ENCODE peak calls at places on chromosomes 13 and 19, in five cellular contexts. K is non-pigmented ciliary epithelial cell; Q is activated naive CD4-positive, alpha-beta T cell treated with anti-CD3 and anti-CD28 coated beads, Interleukin-2, amount 10 ng/mL, durations not matched to agents 7 days and 5 days; T is A172; J is activated CD4-positive, alpha-beta T cell treated with anti-CD3 and anti-CD28 coated beads, Interleukin-2, amount 50 U/mL, for 1 hour. S is an unnamed sample.
A peak's percentile ranks its signal among the peaks of the same experiment; 100 is the strongest.

GRCh38 chr19:31784631-31785237 is 435.5 kb upstream of the TSHZ3 start:
- DNase-seq in K (no peak), Q (no peak), T (no peak), J (no peak), S (no peak)

GRCh38 chr19:53057904-53058579 is 13.5 kb downstream of the ERVV-2 start:
- DNase-seq in K (no peak), Q (peak; percentile 40), T (no peak), J (no peak), S (no peak)

GRCh38 chr19:9645466-9645865 is 24.4 kb upstream of the ZNF561 start:
- DNase-seq in K (no peak), Q (no peak), T (no peak), J (no peak), S (no peak)

GRCh38 chr13:21663197-21663596 is 7.7 kb upstream of the FGF9 start:
- DNase-seq in K (no peak), Q (no peak), T (no peak), J (no peak), S (peak; percentile 94)

GRCh38 chr13:84417426-84417825 is 535.2 kb upstream of the SLITRK1 start:
- DNase-seq in K (no peak), Q (no peak), T (peak; percentile 14), J (no peak), S (no peak)

GRCh38 chr19:42198676-42199439 is 18.6 kb downstream of the DEDD2 start:
- DNase-seq in K (no peak), Q (peak; percentile 93), T (no peak), J (peak; percentile 62), S (no peak)

GRCh38 chr19:39908803-39909202 is 25.6 kb downstream of the FCGBP start:
- DNase-seq in K (no peak), Q (no peak), T (no peak), J (no peak), S (no peak)

GRCh38 chr13:27137759-27138158 is 33.9 kb downstream of the USP12 start:
- DNase-seq in K (no peak), Q (no peak), T (no peak), J (no peak), S (no peak)

GRCh38 chr13:28707629-28708427 is 10.9 kb downstream of the SLC46A3 start:
- DNase-seq in K (peak; percentile 68), Q (no peak), T (peak; percentile 66), J (no peak), S (no peak)

GRCh38 chr13:100584901-100585300 is 3.7 kb downstream of the GGACT start:
- DNase-seq in K (no peak), Q (peak; percentile 55), T (no peak), J (peak; percentile 5), S (no peak)

GRCh38 chr13:51587372-51587771 is 3.1 kb downstream of the WDFY2 start:
- DNase-seq in K (no peak), Q (no peak), T (no peak), J (no peak), S (no peak)

GRCh38 chr19:5352229-5352763 is 11.7 kb upstream of the PTPRS start:
- DNase-seq in K (no peak), Q (no peak), T (no peak), J (no peak), S (no peak)

GRCh38 chr13:65830411-65831172 is 1399.5 kb downstream of the PCDH9 start:
- DNase-seq in K (no peak), Q (no peak), T (peak; percentile 33), J (no peak), S (no peak)

GRCh38 chr13:76029088-76029487 is 393.0 kb downstream of the LMO7 start:
- DNase-seq in K (no peak), Q (no peak), T (no peak), J (no peak), S (no peak)

GRCh38 chr13:51806571-51806970 is 2.6 kb upstream of the DHRS12 start:
- DNase-seq in K (no peak), Q (no peak), T (no peak), J (no peak), S (no peak)

GRCh38 chr13:113592571-113592970 is 8.0 kb downstream of the TFDP1 start:
- DNase-seq in K (no peak), Q (no peak), T (no peak), J (no peak), S (no peak)

GRCh38 chr13:43195551-43195950 is 172.2 kb downstream of the DNAJC15 start:
- DNase-seq in K (no peak), Q (no peak), T (no peak), J (no peak), S (no peak)

GRCh38 chr13:74040200-74040599 is 94.0 kb downstream of the KLF12 start:
- DNase-seq in K (no peak), Q (no peak), T (peak; percentile 51), J (no peak), S (no peak)

GRCh38 chr13:97068146-97068545 is 73.9 kb upstream of the OXGR1 start:
- DNase-seq in K (no peak), Q (no peak), T (peak; percentile 34), J (no peak), S (no peak)

GRCh38 chr13:74145249-74145970 is 11.2 kb upstream of the KLF12 start:
- DNase-seq in K (no peak), Q (no peak), T (no peak), J (no peak), S (no peak)

GRCh38 chr13:23966691-23967615 is 69.7 kb upstream of the C1QTNF9B start:
- DNase-seq in K (no peak), Q (peak; percentile 47), T (no peak), J (no peak), S (no peak)

S was measured in NCI-H1436 treated with DMSO at 0.1 percent for 48 hours.